ENCODE peak calls at places on chromosomes 12 and 14, in nine cellular contexts. One of them, this sample, is unnamed.

GRCh38 chr14:22097606-22098292 is 424.1 kb upstream of the OR4E1 start:
- DNase-seq in SW 1271: no peak
- DNase-seq in HS-5: no peak
- DNase-seq in GM20000: no peak
- DNase-seq in NCI-H2029 treated with DMSO at 0.1 percent for 48 hours: no peak
- DNase-seq in WTC11: no peak
- DNase-seq in right cardiac atrium: no peak
- DNase-seq in WERI-Rb-1: no peak
- DNase-seq in stimulated activated CD8-positive, alpha-beta memory T cell treated with anti-CD3 and anti-CD28 coated beads, Interleukin-4, amount 100 ng/mL, for 4 hours: no peak
- DNase-seq in this sample: no peak

GRCh38 chr14:50335989-50336391 is 23.9 kb downstream of the DMAC2L start:
- DNase-seq in SW 1271: no peak
- DNase-seq in right cardiac atrium: no peak
- DNase-seq in HS-5: no peak
- DNase-seq in WERI-Rb-1: peak; percentile 78
- DNase-seq in stimulated activated CD8-positive, alpha-beta memory T cell treated with anti-CD3 and anti-CD28 coated beads, Interleukin-4, amount 100 ng/mL, for 4 hours: no peak
- DNase-seq in GM20000: peak; percentile 33
- DNase-seq in NCI-H2029 treated with DMSO at 0.1 percent for 48 hours: no peak
- DNase-seq in WTC11: no peak
- DNase-seq in this sample: no peak

GRCh38 chr12:4562034-4562657 is at the start of gene DYRK4:
- DNase-seq in right cardiac atrium: peak; percentile 92
- DNase-seq in WTC11: peak; percentile 96
- DNase-seq in NCI-H2029 treated with DMSO at 0.1 percent for 48 hours: peak; percentile 8
- DNase-seq in SW 1271: no peak
- DNase-seq in GM20000: peak; percentile 20
- DNase-seq in HS-5: no peak
- DNase-seq in stimulated activated CD8-positive, alpha-beta memory T cell treated with anti-CD3 and anti-CD28 coated beads, Interleukin-4, amount 100 ng/mL, for 4 hours: no peak
- DNase-seq in WERI-Rb-1: no peak
- DNase-seq in this sample: no peak

GRCh38 chr12:95117178-95117599 is 43.8 kb upstream of the NR2C1 start:
- DNase-seq in WTC11: peak; percentile 28
- DNase-seq in GM20000: peak; percentile 65
- DNase-seq in right cardiac atrium: no peak
- DNase-seq in HS-5: peak; percentile 62
- DNase-seq in NCI-H2029 treated with DMSO at 0.1 percent for 48 hours: peak; percentile 44
- DNase-seq in stimulated activated CD8-positive, alpha-beta memory T cell treated with anti-CD3 and anti-CD28 coated beads, Interleukin-4, amount 100 ng/mL, for 4 hours: peak; percentile 42
- DNase-seq in WERI-Rb-1: peak; percentile 53
- DNase-seq in SW 1271: peak; percentile 51
- DNase-seq in this sample: peak; percentile 9

GRCh38 chr14:64213079-64213478 is 81.1 kb downstream of the ESR2 start:
- DNase-seq in stimulated activated CD8-positive, alpha-beta memory T cell treated with anti-CD3 and anti-CD28 coated beads, Interleukin-4, amount 100 ng/mL, for 4 hours: no peak
- DNase-seq in WERI-Rb-1: no peak
- DNase-seq in HS-5: no peak
- DNase-seq in NCI-H2029 treated with DMSO at 0.1 percent for 48 hours: no peak
- DNase-seq in WTC11: no peak
- DNase-seq in SW 1271: no peak
- DNase-seq in GM20000: no peak
- DNase-seq in right cardiac atrium: no peak
- DNase-seq in this sample: no peak

GRCh38 chr14:88063807-88064206 is 58.9 kb downstream of the GPR65 start:
- DNase-seq in stimulated activated CD8-positive, alpha-beta memory T cell treated with anti-CD3 and anti-CD28 coated beads, Interleukin-4, amount 100 ng/mL, for 4 hours: no peak
- DNase-seq in WTC11: no peak
- DNase-seq in GM20000: no peak
- DNase-seq in HS-5: no peak
- DNase-seq in SW 1271: no peak
- DNase-seq in NCI-H2029 treated with DMSO at 0.1 percent for 48 hours: no peak
- DNase-seq in right cardiac atrium: no peak
- DNase-seq in WERI-Rb-1: no peak
- DNase-seq in this sample: no peak

GRCh38 chr14:45199246-45199645 is 53.8 kb downstream of the MIS18BP1 start:
- DNase-seq in WTC11: no peak
- DNase-seq in GM20000: no peak
- DNase-seq in NCI-H2029 treated with DMSO at 0.1 percent for 48 hours: no peak
- DNase-seq in HS-5: no peak
- DNase-seq in SW 1271: no peak
- DNase-seq in stimulated activated CD8-positive, alpha-beta memory T cell treated with anti-CD3 and anti-CD28 coated beads, Interleukin-4, amount 100 ng/mL, for 4 hours: no peak
- DNase-seq in right cardiac atrium: no peak
- DNase-seq in WERI-Rb-1: no peak
- DNase-seq in this sample: no peak

GRCh38 chr12:112473056-112473455 is 54.3 kb downstream of the PTPN11 start:
- DNase-seq in NCI-H2029 treated with DMSO at 0.1 percent for 48 hours: no peak
- DNase-seq in stimulated activated CD8-positive, alpha-beta memory T cell treated with anti-CD3 and anti-CD28 coated beads, Interleukin-4, amount 100 ng/mL, for 4 hours: no peak
- DNase-seq in right cardiac atrium: no peak
- DNase-seq in WERI-Rb-1: no peak
- DNase-seq in GM20000: no peak
- DNase-seq in SW 1271: no peak
- DNase-seq in WTC11: no peak
- DNase-seq in HS-5: no peak
- DNase-seq in this sample: no peak

GRCh38 chr14:103391048-103391447 is 5.8 kb downstream of the MARK3 start:
- DNase-seq in stimulated activated CD8-positive, alpha-beta memory T cell treated with anti-CD3 and anti-CD28 coated beads, Interleukin-4, amount 100 ng/mL, for 4 hours: no peak
- DNase-seq in SW 1271: peak; percentile 60
- DNase-seq in GM20000: no peak
- DNase-seq in NCI-H2029 treated with DMSO at 0.1 percent for 48 hours: no peak
- DNase-seq in right cardiac atrium: no peak
- DNase-seq in WERI-Rb-1: peak; percentile 29
- DNase-seq in HS-5: no peak
- DNase-seq in WTC11: no peak
- DNase-seq in this sample: no peak

GRCh38 chr12:73935817-73936216 is 601.8 kb upstream of the ATXN7L3B start:
- DNase-seq in SW 1271: no peak
- DNase-seq in WTC11: no peak
- DNase-seq in NCI-H2029 treated with DMSO at 0.1 percent for 48 hours: peak; percentile 5
- DNase-seq in stimulated activated CD8-positive, alpha-beta memory T cell treated with anti-CD3 and anti-CD28 coated beads, Interleukin-4, amount 100 ng/mL, for 4 hours: no peak
- DNase-seq in WERI-Rb-1: no peak
- DNase-seq in HS-5: no peak
- DNase-seq in right cardiac atrium: no peak
- DNase-seq in GM20000: no peak
- DNase-seq in this sample: no peak

GRCh38 chr12:111443586-111443985 is 37.9 kb downstream of the SH2B3 start:
- DNase-seq in right cardiac atrium: no peak
- DNase-seq in HS-5: no peak
- DNase-seq in SW 1271: no peak
- DNase-seq in NCI-H2029 treated with DMSO at 0.1 percent for 48 hours: no peak
- DNase-seq in stimulated activated CD8-positive, alpha-beta memory T cell treated with anti-CD3 and anti-CD28 coated beads, Interleukin-4, amount 100 ng/mL, for 4 hours: no peak
- DNase-seq in WERI-Rb-1: no peak
- DNase-seq in GM20000: no peak
- DNase-seq in WTC11: no peak
- DNase-seq in this sample: no peak

GRCh38 chr14:102751088-102751487 is 26.2 kb upstream of the TRAF3 start:
- DNase-seq in right cardiac atrium: no peak
- DNase-seq in WERI-Rb-1: no peak
- DNase-seq in WTC11: no peak
- DNase-seq in SW 1271: no peak
- DNase-seq in NCI-H2029 treated with DMSO at 0.1 percent for 48 hours: no peak
- DNase-seq in stimulated activated CD8-positive, alpha-beta memory T cell treated with anti-CD3 and anti-CD28 coated beads, Interleukin-4, amount 100 ng/mL, for 4 hours: no peak
- DNase-seq in HS-5: no peak
- DNase-seq in GM20000: no peak
- DNase-seq in this sample: no peak

GRCh38 chr14:81401420-81402122 is 1.4 kb upstream of the STON2 start:
- DNase-seq in right cardiac atrium: no peak
- DNase-seq in GM20000: no peak
- DNase-seq in HS-5: peak; percentile 90
- DNase-seq in WERI-Rb-1: no peak
- DNase-seq in NCI-H2029 treated with DMSO at 0.1 percent for 48 hours: no peak
- DNase-seq in stimulated activated CD8-positive, alpha-beta memory T cell treated with anti-CD3 and anti-CD28 coated beads, Interleukin-4, amount 100 ng/mL, for 4 hours: no peak
- DNase-seq in WTC11: no peak
- DNase-seq in SW 1271: no peak
- DNase-seq in this sample: no peak

GRCh38 chr12:121748571-121749265 is 36.2 kb downstream of the TMEM120B start:
- DNase-seq in stimulated activated CD8-positive, alpha-beta memory T cell treated with anti-CD3 and anti-CD28 coated beads, Interleukin-4, amount 100 ng/mL, for 4 hours: no peak
- DNase-seq in WTC11: no peak
- DNase-seq in right cardiac atrium: no peak
- DNase-seq in NCI-H2029 treated with DMSO at 0.1 percent for 48 hours: no peak
- DNase-seq in WERI-Rb-1: peak; percentile 72
- DNase-seq in SW 1271: peak; percentile 57
- DNase-seq in GM20000: no peak
- DNase-seq in HS-5: no peak
- DNase-seq in this sample: no peak

GRCh38 chr12:56271031-56271430 is 4.3 kb downstream of the COQ10A start:
- DNase-seq in SW 1271: no peak
- DNase-seq in WTC11: no peak
- DNase-seq in stimulated activated CD8-positive, alpha-beta memory T cell treated with anti-CD3 and anti-CD28 coated beads, Interleukin-4, amount 100 ng/mL, for 4 hours: no peak
- DNase-seq in HS-5: no peak
- DNase-seq in NCI-H2029 treated with DMSO at 0.1 percent for 48 hours: no peak
- DNase-seq in right cardiac atrium: no peak
- DNase-seq in WERI-Rb-1: no peak
- DNase-seq in GM20000: no peak
- DNase-seq in this sample: no peak